ENCODE peak calls at places on chromosomes 12 and 14, in eight cellular contexts. S, Q, X, Z, J, L, V and I are unnamed samples.

GRCh38 chr12:54249489-54249888 is 30.4 kb downstream of the CBX5 start:
- DNase-seq in Q (no peak), S (no peak), V (no peak), J (no peak), Z (no peak), X (no peak), L (no peak), I (no peak)

GRCh38 chr14:62897057-62897456 is 148.2 kb downstream of the KCNH5 start:
- DNase-seq in L (no peak), S (no peak), Q (no peak), Z (no peak), X (no peak), J (no peak), V (no peak), I (no peak)

GRCh38 chr12:29649722-29650121 is 134.0 kb downstream of the TMTC1 start:
- DNase-seq in J (no peak), S (no peak), V (no peak), L (no peak), Z (no peak), X (no peak), Q (no peak), I (no peak)

GRCh38 chr14:20569066-20569465 is 8.2 kb upstream of the RNASE9 start:
- DNase-seq in S (no peak), Q (no peak), Z (no peak), L (no peak), X (no peak), J (no peak), V (no peak), I (no peak)

GRCh38 chr14:63273091-63273490 is 45.6 kb downstream of the GPHB5 start:
- DNase-seq in Q (no peak), S (no peak), X (no peak), L (no peak), V (no peak), Z (no peak), J (no peak), I (no peak)

GRCh38 chr14:93676416-93676958 is 111.8 kb downstream of the PRIMA1 start:
- DNase-seq in Q (no peak), J (no peak), S (no peak), V (no peak), L (no peak), Z (no peak), X (no peak), I (no peak)

GRCh38 chr12:33575346-33575745 is 135.7 kb upstream of the SYT10 start:
- DNase-seq in V (no peak), Z (no peak), Q (no peak), J (no peak), X (no peak), S (no peak), L (no peak), I (no peak)

GRCh38 chr12:1797991-1798733 is 22.2 kb upstream of the LRTM2 start:
- DNase-seq in V (no peak), L (no peak), J (peak), X (no peak), Z (peak), Q (no peak), S (no peak), I (peak)

GRCh38 chr12:109047081-109047805 is 5.1 kb upstream of the USP30 start:
- DNase-seq in S (no peak), X (no peak), Z (no peak), Q (peak), J (no peak), L (no peak), V (no peak), I (no peak)

GRCh38 chr14:35122696-35123387 is 490 bp downstream of the PRORP start:
- DNase-seq in J (no peak), Q (peak), S (peak), V (peak), L (no peak), X (no peak), Z (no peak), I (no peak)

GRCh38 chr12:55847033-55847432 is 4.3 kb upstream of the MMP19 start:
- DNase-seq in X (peak), S (peak), L (no peak), Q (peak), J (peak), Z (no peak), V (no peak), I (no peak)

GRCh38 chr12:131808744-131809371 is 19.3 kb upstream of the MMP17 start:
- DNase-seq in Z (no peak), J (no peak), S (peak), Q (peak), X (no peak), L (peak), V (no peak), I (no peak)

GRCh38 chr12:50103767-50104321 is at the start of gene GPD1:
- DNase-seq in J (peak), Q (peak), V (peak), S (peak), Z (peak), L (no peak), X (peak), I (peak)

GRCh38 chr14:83197271-83197670 is 1663.6 kb upstream of the SEL1L start:
- DNase-seq in S (no peak), V (no peak), J (no peak), L (no peak), Z (no peak), X (no peak), Q (no peak), I (no peak)

GRCh38 chr12:49560695-49561094 is 7.2 kb downstream of the MCRS1 start:
- DNase-seq in S (no peak), V (no peak), Z (no peak), L (no peak), Q (no peak), J (no peak), X (no peak), I (no peak)

GRCh38 chr12:65055874-65056273 is 65.2 kb downstream of the WIF1 start:
- DNase-seq in Q (no peak), L (no peak), J (no peak), X (no peak), V (no peak), S (no peak), Z (no peak), I (no peak)

GRCh38 chr12:66087365-66087943 is 43.1 kb downstream of the LLPH start:
- DNase-seq in Z (peak), Q (peak), L (peak), S (peak), J (peak), X (peak), V (peak), I (peak)

GRCh38 chr12:1918081-1918874 is at the start of gene CACNA2D4:
- DNase-seq in V (no peak), L (peak), Q (no peak), S (peak), X (no peak), J (peak), Z (no peak), I (no peak)

GRCh38 chr12:113727651-113728061 is 238.5 kb downstream of the RBM19 start:
- DNase-seq in Q (no peak), V (peak), X (no peak), Z (no peak), L (no peak), S (peak), J (no peak), I (no peak)

GRCh38 chr12:8678661-8679111 is 16.1 kb upstream of the MFAP5 start:
- DNase-seq in J (no peak), V (peak), X (no peak), L (no peak), S (peak), Z (no peak), Q (peak), I (no peak)

GRCh38 chr12:100141666-100141997 is 1.0 kb downstream of the BLTP3B start:
- DNase-seq in X (peak), S (peak), Q (peak), Z (no peak), L (no peak), J (no peak), V (peak), I (no peak)

GRCh38 chr12:123945441-123946151 is 27.0 kb downstream of the CCDC92 start:
- DNase-seq in J (no peak), V (no peak), Z (no peak), X (no peak), Q (no peak), S (no peak), L (no peak), I (no peak)

GRCh38 chr14:60561845-60562746 is 53.1 kb downstream of the SIX6 start:
- DNase-seq in X (peak), V (peak), L (peak), J (no peak), S (peak), Z (peak), Q (peak), I (peak)

GRCh38 chr12:126051611-126052107 is 986.4 kb downstream of the AACS start:
- DNase-seq in J (no peak), Z (peak), V (peak), L (no peak), S (no peak), Q (no peak), X (no peak), I (no peak)

GRCh38 chr14:66662374-66662773 is 154.4 kb downstream of the GPHN start:
- DNase-seq in L (no peak), J (no peak), V (peak), X (no peak), Z (no peak), Q (peak), S (no peak), I (no peak)

GRCh38 chr14:51576112-51576420 is 75.6 kb upstream of the FRMD6 start:
- DNase-seq in S (no peak), J (no peak), X (no peak), Q (peak), Z (no peak), L (no peak), V (no peak), I (no peak)

GRCh38 chr12:49622501-49623141 is 740 bp upstream of the PRPF40B start:
- DNase-seq in Z (peak), L (peak), X (peak), V (peak), J (no peak), S (peak), Q (peak), I (no peak)

GRCh38 chr12:49536526-49537195 is 2.2 kb upstream of the KCNH3 start:
- DNase-seq in V (no peak), J (no peak), Z (no peak), S (no peak), L (no peak), Q (no peak), X (no peak), I (no peak)

GRCh38 chr14:24339284-24340151 is at the start of gene RIPK3:
- DNase-seq in J (peak), L (peak), Z (peak), Q (no peak), X (no peak), V (no peak), S (no peak), I (peak)

GRCh38 chr12:95701722-95702418 is 88.7 kb downstream of the NTN4 start:
- DNase-seq in X (no peak), L (no peak), J (no peak), Q (no peak), V (no peak), S (no peak), Z (no peak), I (no peak)

GRCh38 chr14:59221558-59221957 is 33.1 kb downstream of the DAAM1 start:
- DNase-seq in Q (no peak), J (no peak), L (no peak), V (no peak), X (no peak), Z (no peak), S (no peak), I (no peak)

GRCh38 chr12:53268637-53269562 is 801 bp downstream of the ESPL1 start:
- DNase-seq in Q (peak), J (no peak), L (no peak), V (no peak), S (no peak), X (no peak), Z (no peak), I (no peak)

GRCh38 chr12:95258146-95258545 is 40.5 kb downstream of the VEZT start:
- DNase-seq in J (no peak), V (no peak), L (no peak), X (no peak), S (no peak), Q (no peak), Z (no peak), I (no peak)

GRCh38 chr12:67370979-67371378 is 101.8 kb downstream of the CAND1 start:
- DNase-seq in Z (no peak), J (no peak), L (no peak), S (no peak), X (no peak), Q (no peak), V (peak), I (no peak)

GRCh38 chr12:69007858-69008314 is 74.9 kb upstream of the CPM start:
- DNase-seq in X (no peak), L (no peak), Z (no peak), S (no peak), J (no peak), V (no peak), Q (no peak), I (no peak)